ENCODE peak calls at places on chromosomes 6 and 20, in seven cellular contexts. W is A549, R is HepG2, M is K562, D is GM12878, E is H1, U is WTC11. N is an unnamed sample.

GRCh38 chr6:53437557-53438202 is 88.9 kb upstream of the ELOVL5 start:
- DNase-seq in D (peak; percentile 27), R (peak; percentile 71), M (peak; percentile 37), W (peak; percentile 37), E (no peak), U (peak; percentile 33), N (peak; percentile 91)

GRCh38 chr6:49606696-49607390 is 29.8 kb downstream of the RHAG start:
- DNase-seq in R (peak; percentile 91), D (peak; percentile 11), M (peak; percentile 81), E (no peak), U (no peak), W (peak; percentile 41), N (peak; percentile 80)

GRCh38 chr6:116438590-116439448 is 22.4 kb upstream of the CALHM6 start:
- DNase-seq in R (no peak), E (no peak), U (no peak), W (no peak), M (no peak), D (no peak), N (no peak)

GRCh38 chr6:6975395-6976111 is 132.2 kb upstream of the RREB1 start:
- DNase-seq in R (no peak), D (no peak), U (no peak), M (no peak), W (no peak), E (no peak), N (no peak)

GRCh38 chr6:170007468-170008240 is 256.2 kb downstream of the ERMARD start:
- DNase-seq in W (no peak), M (no peak), E (no peak), U (peak; percentile 44), R (no peak), D (no peak), N (no peak)

GRCh38 chr6:124765314-124765713 is 196.9 kb upstream of the RNF217 start:
- DNase-seq in E (no peak), R (no peak), D (no peak), U (no peak), W (no peak), M (no peak), N (no peak)

GRCh38 chr6:35474129-35474977 is 6.2 kb downstream of the RPL10A start:
- DNase-seq in R (no peak), D (no peak), U (no peak), E (no peak), W (no peak), M (no peak), N (no peak)

GRCh38 chr6:34386316-34387137 is 5.9 kb downstream of the NUDT3 start:
- DNase-seq in U (no peak), W (no peak), D (no peak), R (peak; percentile 78), M (no peak), E (no peak), N (peak; percentile 95)

GRCh38 chr20:32470025-32470861 is 112.1 kb downstream of the ASXL1 start:
- DNase-seq in D (no peak), E (no peak), R (peak; percentile 71), M (peak; percentile 42), W (peak; percentile 49), U (peak; percentile 67), N (peak; percentile 70)

GRCh38 chr6:109516929-109517328 is 33.9 kb upstream of the ZBTB24 start:
- DNase-seq in R (no peak), U (no peak), D (no peak), M (no peak), E (no peak), W (no peak), N (no peak)

GRCh38 chr6:153117986-153118886 is 12.8 kb downstream of the RGS17 start:
- DNase-seq in D (peak; percentile 57), M (no peak), W (peak; percentile 48), R (no peak), U (no peak), E (no peak), N (peak; percentile 83)

GRCh38 chr6:107080036-107080435 is 35.3 kb downstream of the BEND3 start:
- DNase-seq in U (peak; percentile 47), M (no peak), D (no peak), W (no peak), E (no peak), R (peak; percentile 17), N (no peak)

GRCh38 chr20:44185574-44185973 is 1.4 kb downstream of the JPH2 start:
- DNase-seq in E (no peak), M (no peak), D (no peak), R (no peak), U (no peak), W (no peak), N (no peak)

GRCh38 chr6:64224819-64225218 is 589.2 kb downstream of the PHF3 start:
- DNase-seq in E (no peak), R (no peak), M (no peak), W (no peak), U (no peak), D (no peak), N (peak; percentile 14)

GRCh38 chr20:4844766-4845465 is 123.2 kb downstream of the PRND start:
- DNase-seq in W (no peak), R (no peak), D (peak; percentile 7), U (no peak), M (no peak), E (no peak), N (no peak)

GRCh38 chr20:41231850-41232249 is 85.7 kb downstream of the ZHX3 start:
- DNase-seq in R (no peak), U (no peak), M (no peak), E (no peak), W (no peak), D (no peak), N (no peak)

GRCh38 chr6:56047931-56048520 is 172.6 kb upstream of the BMP5 start:
- DNase-seq in R (no peak), D (no peak), W (no peak), M (no peak), E (no peak), U (no peak), N (no peak)

GRCh38 chr6:157488635-157489226 is 107.7 kb downstream of the ZDHHC14 start:
- DNase-seq in W (no peak), U (no peak), D (no peak), R (no peak), M (peak; percentile 79), E (no peak), N (no peak)

GRCh38 chr6:161074496-161075140 is 83.0 kb downstream of the MAP3K4 start:
- DNase-seq in M (no peak), W (no peak), D (no peak), E (no peak), U (no peak), R (no peak), N (no peak)

GRCh38 chr20:59725476-59726119 is 121.3 kb downstream of the PHACTR3 start:
- DNase-seq in D (no peak), M (no peak), U (no peak), W (no peak), E (no peak), R (no peak), N (no peak)

GRCh38 chr6:31559958-31560696 is 12.0 kb upstream of the LTA start:
- DNase-seq in W (no peak), M (peak; percentile 66), U (no peak), R (no peak), E (no peak), D (peak; percentile 88), N (peak; percentile 52)

GRCh38 chr6:154538664-154539235 is 28.3 kb upstream of the CNKSR3 start:
- DNase-seq in M (no peak), W (no peak), D (no peak), E (no peak), R (no peak), U (no peak), N (no peak)

GRCh38 chr6:154548130-154548830 is 37.8 kb upstream of the CNKSR3 start:
- DNase-seq in R (no peak), D (no peak), U (no peak), W (no peak), M (no peak), E (no peak), N (peak; percentile 45)

GRCh38 chr6:154539593-154540269 is 29.2 kb upstream of the CNKSR3 start:
- DNase-seq in W (no peak), R (no peak), E (no peak), U (no peak), M (no peak), D (no peak), N (no peak)

GRCh38 chr6:154542747-154543146 is 32.3 kb upstream of the CNKSR3 start:
- DNase-seq in U (peak; percentile 80), M (no peak), D (no peak), W (no peak), R (no peak), E (peak; percentile 83), N (no peak)

DNA sequence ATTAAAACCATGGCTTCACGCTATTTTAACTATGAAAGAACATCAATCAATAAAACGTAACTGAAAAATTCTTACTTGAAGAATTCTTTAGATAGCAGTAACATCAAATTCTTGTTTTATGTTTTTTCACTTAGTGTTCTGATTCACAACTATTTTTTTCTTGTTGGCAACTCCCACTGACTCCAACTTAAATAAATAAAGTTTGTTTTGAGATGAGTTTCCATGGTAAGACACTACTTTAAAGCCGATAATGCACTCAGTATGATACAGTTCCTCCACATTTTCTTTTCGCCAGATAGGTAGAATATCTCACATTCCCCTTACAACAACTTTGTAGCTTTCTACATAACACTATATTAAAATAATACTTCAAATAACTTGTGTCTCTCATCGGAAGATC is 33.2 kb upstream of the CNKSR3 start:
- DNase-seq in R (no peak), M (no peak), E (no peak), W (no peak), U (no peak), D (no peak), N (peak; percentile 48)
- TF ChIP-seq USF2 in R (no peak), M (no peak), E (no peak), W (no peak), U (no peak), D (no peak), N (no peak)

GRCh38 chr6:112931835-112932234 is 584.7 kb downstream of the RFPL4B start:
- DNase-seq in U (no peak), W (no peak), E (no peak), R (no peak), D (no peak), M (no peak), N (peak; percentile 21)
- TF ChIP-seq USF2 in U (no peak), W (no peak), E (no peak), R (no peak), D (no peak), M (no peak), N (no peak)

DNA sequence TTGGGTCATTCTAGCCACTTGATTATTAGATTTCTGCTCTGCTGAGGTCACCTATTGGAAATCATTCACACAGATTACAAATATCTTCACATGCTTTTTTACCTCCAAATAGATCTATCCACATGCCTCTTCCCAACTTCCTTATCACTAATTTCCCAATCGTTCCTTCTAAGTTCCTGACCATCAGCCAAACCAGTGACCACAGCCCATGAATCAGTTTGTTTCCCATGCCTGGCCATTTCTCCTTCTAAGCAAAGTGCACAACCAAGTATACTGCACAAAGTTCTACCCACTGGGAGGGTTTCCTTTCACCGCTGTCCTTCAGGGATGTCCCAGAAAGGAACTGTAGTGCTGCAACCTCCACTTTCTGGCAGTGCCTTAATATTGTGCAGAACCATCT is 140.5 kb upstream of the SYNDIG1 start:
- DNase-seq in U (no peak), R (no peak), W (no peak), D (no peak), E (no peak), M (no peak), N (no peak)
- TF ChIP-seq USF2 in U (no peak), R (no peak), W (no peak), D (no peak), E (no peak), M (no peak), N (no peak)

DNA sequence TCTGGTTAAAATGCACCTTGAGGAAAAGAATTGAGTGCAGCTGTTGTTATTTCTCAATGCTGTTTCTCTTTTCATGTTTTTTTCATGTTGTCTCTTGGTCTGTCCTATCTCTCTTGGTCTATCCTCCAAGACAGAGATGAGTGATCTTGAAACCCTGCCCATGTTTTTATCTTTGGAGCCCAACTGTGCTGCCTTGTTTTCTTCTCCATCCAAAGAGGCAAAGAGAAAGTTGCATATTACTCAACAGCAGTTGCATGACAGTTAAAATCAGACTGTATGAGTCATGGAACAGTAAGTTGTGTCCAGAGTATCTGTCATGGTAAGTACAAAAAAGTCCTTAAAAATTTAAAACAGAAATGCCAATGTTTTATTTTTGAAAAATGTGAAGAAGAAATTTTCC is 26.2 kb downstream of the BCAS1 start:
- DNase-seq in W (no peak), R (no peak), E (no peak), U (no peak), D (no peak), M (no peak), N (peak; percentile 51)
- TF ChIP-seq USF2 in W (no peak), R (no peak), E (no peak), U (no peak), D (no peak), M (no peak), N (no peak)